ENCODE peak calls at places on chromosomes 6 and 20, in ten cellular contexts. M, Z, G, D, V, F, X, Y, L and S are unnamed samples.

GRCh38 chr6:68695838-68696237 is 60.8 kb downstream of the ADGRB3 start:
- DNase-seq in Z (no peak), X (no peak), D (no peak), Y (no peak), G (no peak), L (no peak), V (no peak), M (no peak), F (no peak), S (no peak)

GRCh38 chr6:128600397-128600951 is 80.1 kb upstream of the PTPRK start:
- DNase-seq in Z (no peak), X (no peak), V (peak; percentile 86), G (no peak), M (peak; percentile 85), L (no peak), Y (no peak), D (peak; percentile 78), F (peak; percentile 47), S (peak; percentile 84)

GRCh38 chr6:32614366-32615081 is 22.7 kb upstream of the HLA-DQA1 start:
- DNase-seq in M (no peak), X (no peak), D (no peak), L (no peak), Z (no peak), F (no peak), Y (no peak), G (no peak), V (no peak), S (no peak)

GRCh38 chr6:104623052-104623690 is 236.5 kb downstream of the HACE1 start:
- DNase-seq in Y (no peak), G (peak; percentile 39), X (no peak), D (no peak), L (no peak), V (no peak), F (peak; percentile 16), Z (no peak), M (peak; percentile 58), S (peak; percentile 39)

GRCh38 chr6:11848852-11849731 is 70.5 kb upstream of the ADTRP start:
- DNase-seq in D (no peak), V (peak; percentile 35), M (no peak), X (peak; percentile 58), F (no peak), Y (peak; percentile 15), L (no peak), G (no peak), Z (no peak), S (peak; percentile 72)

GRCh38 chr6:15522427-15522826 is 140.4 kb downstream of the DTNBP1 start:
- DNase-seq in Y (no peak), M (no peak), V (no peak), F (no peak), Z (no peak), D (no peak), X (no peak), G (no peak), L (no peak), S (no peak)

GRCh38 chr20:62714006-62714405 is 5.4 kb downstream of the NTSR1 start:
- DNase-seq in L (no peak), F (no peak), G (no peak), Z (no peak), Y (no peak), X (no peak), V (no peak), D (no peak), M (no peak), S (no peak)

GRCh38 chr6:30730611-30731435 is 10.7 kb downstream of the TUBB start:
- DNase-seq in V (peak; percentile 88), M (peak; percentile 92), D (peak; percentile 90), L (peak; percentile 92), Z (no peak), Y (peak; percentile 23), F (peak; percentile 95), X (peak; percentile 75), G (peak; percentile 72), S (no peak)

GRCh38 chr20:438581-439469 is 23.5 kb downstream of the TBC1D20 start:
- DNase-seq in V (no peak), Z (peak; percentile 82), X (no peak), L (peak; percentile 41), F (no peak), M (peak; percentile 95), D (no peak), Y (no peak), G (no peak), S (no peak)

GRCh38 chr6:50840112-50840813 is 21.6 kb downstream of the TFAP2B start:
- DNase-seq in Z (no peak), X (no peak), D (no peak), F (no peak), V (no peak), L (no peak), G (no peak), M (no peak), Y (no peak), S (no peak)

GRCh38 chr6:53134601-53135235 is 13.9 kb downstream of the GCM1 start:
- DNase-seq in G (no peak), F (no peak), X (no peak), M (no peak), D (no peak), V (no peak), Z (no peak), Y (no peak), L (no peak), S (no peak)

GRCh38 chr6:10268661-10269060 is 146.2 kb downstream of the TFAP2A start:
- DNase-seq in D (no peak), X (no peak), V (no peak), G (no peak), Z (no peak), M (no peak), Y (no peak), F (no peak), L (no peak), S (no peak)

GRCh38 chr6:42929928-42930360 is 664 bp downstream of the CNPY3 start:
- DNase-seq in V (peak; percentile 72), L (peak; percentile 48), Y (peak; percentile 56), M (peak; percentile 99), X (no peak), F (peak; percentile 46), Z (peak; percentile 89), G (no peak), D (peak; percentile 36), S (no peak)